ENCODE peak calls at places on chromosomes 7 and 10, in eight cellular contexts. Q, C, L, G, P, K, U and D are unnamed samples.

GRCh38 chr7:11751315-11751714 is 80.7 kb downstream of the THSD7A start:
- DNase-seq in Q (no peak), C (no peak), L (peak), G (no peak), P (no peak), K (no peak), U (no peak), D (no peak)

GRCh38 chr10:93597075-93597599 is 3.9 kb downstream of the RBP4 start:
- DNase-seq in Q (no peak), C (no peak), L (no peak), G (no peak), P (no peak), K (no peak), U (no peak), D (no peak)

GRCh38 chr7:84906889-84907288 is 280.0 kb downstream of the SEMA3D start:
- DNase-seq in Q (no peak), C (no peak), L (no peak), G (no peak), P (no peak), K (no peak), U (no peak), D (no peak)

GRCh38 chr7:103141753-103142404 is 7.0 kb downstream of the NAPEPLD start:
- DNase-seq in Q (no peak), C (no peak), L (peak), G (no peak), P (no peak), K (no peak), U (no peak), D (no peak)

GRCh38 chr7:131652194-131652593 is 95.8 kb upstream of the PODXL start:
- DNase-seq in Q (no peak), C (no peak), L (no peak), G (no peak), P (no peak), K (no peak), U (no peak), D (no peak)

GRCh38 chr10:50679149-50679548 is 55.4 kb upstream of the SGMS1 start:
- DNase-seq in Q (no peak), C (no peak), L (no peak), G (no peak), P (no peak), K (no peak), U (no peak), D (no peak)

GRCh38 chr7:26078437-26079362 is 73.3 kb upstream of the NFE2L3 start:
- DNase-seq in Q (peak), C (no peak), L (peak), G (peak), P (peak), K (peak), U (peak), D (no peak)

GRCh38 chr7:48154792-48155413 is 16.4 kb upstream of the ABCA13 start:
- DNase-seq in Q (no peak), C (no peak), L (peak), G (peak), P (no peak), K (no peak), U (peak), D (no peak)

GRCh38 chr7:128909605-128910568 is 622 bp downstream of the KCP start:
- DNase-seq in Q (no peak), C (no peak), L (no peak), G (no peak), P (no peak), K (peak), U (no peak), D (peak)

GRCh38 chr10:84539244-84539643 is 210.9 kb downstream of the CCSER2 start:
- DNase-seq in Q (no peak), C (no peak), L (no peak), G (no peak), P (no peak), K (no peak), U (no peak), D (no peak)

GRCh38 chr7:143385891-143386781 is 5.0 kb downstream of the ZYX start:
- DNase-seq in Q (no peak), C (peak), L (no peak), G (no peak), P (no peak), K (peak), U (no peak), D (peak)

GRCh38 chr7:104972510-104972909 is 41.5 kb upstream of the KMT2E start:
- DNase-seq in Q (no peak), C (no peak), L (no peak), G (no peak), P (no peak), K (no peak), U (no peak), D (no peak)